ENCODE peak calls at places on chromosome 17, in five cellular contexts. T, P, N, I and A are unnamed samples.

GRCh38 chr17:56822725-56823124 is 11.0 kb downstream of the C17orf67 start:
- ATAC-seq in T (peak; percentile 41), P (no peak), N (no peak), I (no peak), A (no peak)

GRCh38 chr17:59287452-59287851 is 44.0 kb upstream of the YPEL2 start:
- ATAC-seq in T (no peak), P (no peak), N (no peak), I (no peak), A (peak; percentile 34)

GRCh38 chr17:39963826-39964225 is 1.0 kb downstream of the GSDMA start:
- ATAC-seq in T (no peak), P (no peak), N (no peak), I (no peak), A (no peak)

GRCh38 chr17:51341457-51341856 is 81.1 kb downstream of the UTP18 start:
- ATAC-seq in T (no peak), P (no peak), N (no peak), I (no peak), A (no peak)

GRCh38 chr17:2656293-2656692 is 55.3 kb downstream of the CLUH start:
- ATAC-seq in T (no peak), P (no peak), N (no peak), I (no peak), A (no peak)

GRCh38 chr17:57989011-57989345 is 924 bp upstream of the VEZF1 start:
- ATAC-seq in T (peak; percentile 58), P (peak; percentile 23), N (peak; percentile 62), I (no peak), A (no peak)

GRCh38 chr17:58052951-58053715 is 30.1 kb upstream of the DYNLL2 start:
- ATAC-seq in T (no peak), P (no peak), N (no peak), I (no peak), A (no peak)

GRCh38 chr17:63035695-63036094 is 69.7 kb downstream of the TANC2 start:
- ATAC-seq in T (no peak), P (no peak), N (no peak), I (no peak), A (no peak)

GRCh38 chr17:79425686-79426085 is 185.2 kb downstream of the RBFOX3 start:
- ATAC-seq in T (no peak), P (no peak), N (no peak), I (no peak), A (no peak)

GRCh38 chr17:83015511-83015910 is 63.9 kb upstream of the METRNL start:
- ATAC-seq in T (no peak), P (no peak), N (no peak), I (no peak), A (no peak)

GRCh38 chr17:45077643-45078042 is 16.5 kb downstream of the NMT1 start:
- ATAC-seq in T (no peak), P (no peak), N (no peak), I (peak; percentile 68), A (no peak)

GRCh38 chr17:2898255-2898926 is 102.2 kb downstream of the RAP1GAP2 start:
- ATAC-seq in T (no peak), P (no peak), N (no peak), I (no peak), A (no peak)

GRCh38 chr17:21249911-21250703 is 3.1 kb downstream of the NATD1 start:
- ATAC-seq in T (peak; percentile 47), P (no peak), N (peak; percentile 13), I (peak; percentile 9), A (no peak)

GRCh38 chr17:51627776-51628175 is 367.4 kb downstream of the UTP18 start:
- ATAC-seq in T (no peak), P (no peak), N (no peak), I (no peak), A (no peak)

GRCh38 chr17:37847811-37848331 is 76.3 kb upstream of the TBC1D3K start:
- ATAC-seq in T (no peak), P (no peak), N (no peak), I (peak; percentile 54), A (no peak)

GRCh38 chr17:76887809-76888208 is 19.6 kb downstream of the MGAT5B start:
- ATAC-seq in T (peak; percentile 26), P (no peak), N (peak; percentile 81), I (no peak), A (no peak)

GRCh38 chr17:55730380-55730779 is 7.7 kb upstream of the TMEM100 start:
- ATAC-seq in T (no peak), P (no peak), N (no peak), I (no peak), A (no peak)

GRCh38 chr17:17562145-17562529 is 29.4 kb downstream of the PEMT start:
- ATAC-seq in T (no peak), P (no peak), N (no peak), I (no peak), A (no peak)

GRCh38 chr17:70168044-70168978 is 1.0 kb upstream of the KCNJ2 start:
- ATAC-seq in T (peak; percentile 51), P (peak; percentile 83), N (peak; percentile 80), I (peak; percentile 61), A (peak; percentile 37)

GRCh38 chr17:50210249-50211225 is 9.1 kb upstream of the COL1A1 start:
- ATAC-seq in T (peak; percentile 52), P (peak; percentile 60), N (no peak), I (no peak), A (peak; percentile 67)
- TF ChIP-seq EP300 in T (no peak), P (no peak), N (no peak), I (no peak), A (no peak)

GRCh38 chr17:43945074-43945824 is 3.0 kb upstream of the PPY start:
- ATAC-seq in T (no peak), P (no peak), N (no peak), I (no peak), A (no peak)

GRCh38 chr17:43943769-43944418 is 1.6 kb upstream of the PPY start:
- ATAC-seq in T (peak; percentile 79), P (peak; percentile 84), N (peak; percentile 94), I (peak; percentile 98), A (peak; percentile 82)

GRCh38 chr17:43950554-43950953 is 3.2 kb downstream of the PYY start:
- ATAC-seq in T (no peak), P (no peak), N (no peak), I (no peak), A (no peak)

GRCh38 chr17:43949777-43950176 is 4.0 kb downstream of the PYY start:
- ATAC-seq in T (no peak), P (no peak), N (no peak), I (no peak), A (no peak)

DNA sequence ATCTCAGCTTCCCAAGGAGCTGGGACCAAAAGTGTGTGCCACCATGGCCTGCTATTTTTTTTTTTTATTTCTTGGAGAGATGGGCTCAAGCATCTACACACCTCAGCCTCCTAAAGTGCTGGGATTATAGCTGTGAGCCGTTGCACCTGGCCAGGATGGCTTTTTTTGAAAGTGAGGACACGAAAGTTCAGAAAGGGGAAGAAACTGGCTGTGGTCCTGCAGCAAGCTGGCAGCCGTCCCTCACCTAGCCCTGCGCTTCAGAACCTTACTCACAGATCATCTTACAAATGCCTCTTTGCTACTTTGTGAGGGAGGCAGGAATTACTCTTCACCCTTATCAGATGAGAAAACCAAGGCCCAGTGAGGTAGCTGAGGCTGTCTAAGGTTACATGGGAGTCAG is 4.5 kb upstream of the PPY start:
- ATAC-seq in T (no peak), P (no peak), N (no peak), I (no peak), A (no peak)
- TF ChIP-seq POLR2AphosphoS5 in T (no peak), P (no peak), N (no peak), I (no peak), A (no peak)

GRCh38 chr17:41943492-41943891 is 13.1 kb downstream of the ODAD4 start:
- ATAC-seq in T (no peak), P (no peak), N (no peak), I (no peak), A (no peak)

GRCh38 chr17:41944943-41945342 is 14.5 kb downstream of the ODAD4 start:
- ATAC-seq in T (no peak), P (no peak), N (no peak), I (no peak), A (no peak)

DNA sequence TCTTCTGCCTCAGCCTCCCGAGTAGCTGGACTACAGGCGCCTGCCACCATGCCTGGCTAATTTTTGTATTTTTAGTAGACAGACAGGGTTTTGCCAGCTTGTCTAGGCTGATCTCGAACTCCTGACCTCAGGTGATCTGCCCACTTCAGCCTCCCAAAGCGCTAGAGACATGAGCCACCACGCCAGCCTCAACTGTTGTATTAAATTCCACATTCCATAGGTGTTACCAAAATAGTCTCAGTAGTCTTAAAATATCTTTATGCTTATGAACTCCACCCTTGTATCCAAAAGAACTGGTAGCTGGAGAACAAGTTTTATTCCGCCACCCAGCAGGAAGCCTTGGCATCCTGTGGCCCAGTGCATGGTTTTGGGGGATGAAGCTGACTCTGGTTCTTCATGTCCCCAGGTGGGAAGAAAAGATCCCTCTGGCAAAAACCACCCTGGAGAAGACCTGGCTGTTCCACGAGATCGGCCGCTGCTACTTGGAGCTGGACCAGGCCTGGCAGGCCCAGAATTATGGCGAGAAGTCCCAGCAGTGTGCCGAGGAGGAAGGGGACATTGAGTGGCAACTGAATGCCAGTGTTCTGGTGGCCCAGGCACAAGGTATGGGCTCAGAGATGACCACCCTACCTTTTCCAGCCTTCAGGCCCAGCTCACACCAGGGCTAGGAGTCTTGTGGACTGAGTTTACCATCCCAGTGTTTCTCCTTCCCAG is 17.7 kb upstream of the CNP start:
- ATAC-seq in T (no peak), P (no peak), N (no peak), I (no peak), A (no peak)
- H3K27me3 ChIP-seq in T (no peaks in the 10 kb centered on the region), P (no peaks in the 10 kb centered on the region), N (no peaks in the 10 kb centered on the region), I (no peaks in the 10 kb centered on the region), A (no peaks in the 10 kb centered on the region)

GRCh38 chr17:11553135-11553534 is 45.1 kb upstream of the DNAH9 start:
- ATAC-seq in T (no peak), P (no peak), N (no peak), I (no peak), A (no peak)

GRCh38 chr17:11551442-11551841 is 46.8 kb upstream of the DNAH9 start:
- ATAC-seq in T (no peak), P (no peak), N (no peak), I (no peak), A (no peak)

GRCh38 chr17:11548398-11548797 is 49.9 kb upstream of the DNAH9 start:
- ATAC-seq in T (no peak), P (no peak), N (no peak), I (no peak), A (no peak)

GRCh38 chr17:11554042-11554441 is 44.2 kb upstream of the DNAH9 start:
- ATAC-seq in T (no peak), P (peak; percentile 6), N (no peak), I (no peak), A (no peak)

GRCh38 chr17:11550431-11550830 is 47.8 kb upstream of the DNAH9 start:
- ATAC-seq in T (no peak), P (no peak), N (no peak), I (no peak), A (no peak)
- TF ChIP-seq EP300 in T (no peak), P (no peak), N (no peak), I (no peak), A (no peak)

DNA sequence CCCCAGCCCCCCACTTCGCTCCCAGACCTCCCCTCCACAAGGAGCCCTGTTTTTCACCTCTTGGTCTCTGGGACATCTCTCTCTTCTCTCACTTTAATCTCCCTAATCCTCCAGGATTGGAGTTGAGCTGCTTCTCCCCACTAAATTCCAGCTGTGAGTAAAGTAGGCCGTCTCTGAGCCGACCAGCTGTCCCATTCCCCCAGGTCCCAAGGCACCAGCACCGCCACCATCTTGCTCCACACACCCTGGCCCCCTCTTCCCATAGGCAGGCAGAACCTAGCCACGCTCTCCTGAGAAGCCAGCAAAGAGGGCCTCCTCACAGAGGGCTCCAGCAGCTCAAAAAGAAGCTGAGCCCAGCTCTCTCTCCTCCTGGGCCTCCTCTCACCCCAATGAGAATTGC is 862 bp downstream of the DLG4 start:
- ATAC-seq in T (no peak), P (no peak), N (no peak), I (no peak), A (no peak)
- TF ChIP-seq POLR2AphosphoS5 in T (no peak), P (no peak), N (no peak), I (no peak), A (no peak)

GRCh38 chr17:47733047-47733413 is at the start of gene TBX21:
- ATAC-seq in T (peak; percentile 91), P (peak; percentile 55), N (peak; percentile 98), I (peak; percentile 80), A (peak; percentile 37)
- H3K27me3 ChIP-seq in T (peaks cover 36% of the 10 kb centered on the region), P (no peaks in the 10 kb centered on the region), N (peaks cover 17% of the 10 kb centered on the region), I (peaks cover 1% of the 10 kb centered on the region), A (peaks cover 89% of the 10 kb centered on the region)